ENCODE peak calls at places on chromosomes 11 and 22, in six cellular contexts. One of them, this sample, is unnamed.

GRCh38 chr11:1283906-1284305 is 25.5 kb downstream of the TOLLIP start:
- DNase-seq in mucosa of gallbladder: no peak
- DNase-seq in left cardiac atrium: peak; percentile 13
- DNase-seq in NCI-H460: no peak
- DNase-seq in neural crest cell: no peak
- DNase-seq in foreskin fibroblast: no peak
- DNase-seq in this sample: no peak

GRCh38 chr11:2691991-2692841 is 7.6 kb downstream of the KCNQ1OT1 start:
- DNase-seq in foreskin fibroblast: no peak
- DNase-seq in mucosa of gallbladder: no peak
- DNase-seq in neural crest cell: no peak
- DNase-seq in left cardiac atrium: no peak
- DNase-seq in NCI-H460: no peak
- DNase-seq in this sample: no peak

GRCh38 chr22:23896523-23897186 is 2.5 kb downstream of the MIF start:
- DNase-seq in left cardiac atrium: no peak
- DNase-seq in mucosa of gallbladder: no peak
- DNase-seq in foreskin fibroblast: no peak
- DNase-seq in NCI-H460: no peak
- DNase-seq in neural crest cell: no peak
- DNase-seq in this sample: no peak

GRCh38 chr11:69178819-69179482 is 23.2 kb downstream of the SMIM38 start:
- DNase-seq in NCI-H460: no peak
- DNase-seq in left cardiac atrium: no peak
- DNase-seq in mucosa of gallbladder: no peak
- DNase-seq in foreskin fibroblast: no peak
- DNase-seq in neural crest cell: no peak
- DNase-seq in this sample: no peak

GRCh38 chr11:119560961-119561360 is 138.0 kb upstream of the THY1 start:
- DNase-seq in left cardiac atrium: no peak
- DNase-seq in NCI-H460: no peak
- DNase-seq in foreskin fibroblast: no peak
- DNase-seq in neural crest cell: no peak
- DNase-seq in mucosa of gallbladder: no peak
- DNase-seq in this sample: no peak

GRCh38 chr11:615453-616319 is at the start of gene IRF7:
- DNase-seq in mucosa of gallbladder: peak; percentile 95
- DNase-seq in foreskin fibroblast: peak; percentile 96
- DNase-seq in NCI-H460: peak; percentile 79
- DNase-seq in left cardiac atrium: peak; percentile 98
- DNase-seq in neural crest cell: peak; percentile 89
- DNase-seq in this sample: peak; percentile 96

GRCh38 chr11:113730887-113731726 is 25.0 kb upstream of the TMPRSS5 start:
- DNase-seq in mucosa of gallbladder: peak; percentile 45
- DNase-seq in NCI-H460: peak; percentile 38
- DNase-seq in left cardiac atrium: no peak
- DNase-seq in neural crest cell: peak; percentile 19
- DNase-seq in foreskin fibroblast: peak; percentile 77
- DNase-seq in this sample: peak; percentile 33

GRCh38 chr11:130381317-130381716 is 47.1 kb downstream of the ADAMTS8 start:
- DNase-seq in foreskin fibroblast: no peak
- DNase-seq in NCI-H460: no peak
- DNase-seq in neural crest cell: no peak
- DNase-seq in mucosa of gallbladder: no peak
- DNase-seq in left cardiac atrium: peak; percentile 25
- DNase-seq in this sample: no peak

GRCh38 chr11:71501071-71501985 is 25.7 kb upstream of the KRTAP5-7 start:
- DNase-seq in left cardiac atrium: no peak
- DNase-seq in mucosa of gallbladder: no peak
- DNase-seq in foreskin fibroblast: no peak
- DNase-seq in NCI-H460: no peak
- DNase-seq in neural crest cell: no peak
- DNase-seq in this sample: no peak

GRCh38 chr11:83221694-83222093 is 28.2 kb downstream of the ANKRD42 start:
- DNase-seq in foreskin fibroblast: no peak
- DNase-seq in mucosa of gallbladder: no peak
- DNase-seq in neural crest cell: no peak
- DNase-seq in NCI-H460: no peak
- DNase-seq in left cardiac atrium: no peak
- DNase-seq in this sample: no peak

GRCh38 chr11:76616676-76617552 is 53.6 kb downstream of the LRRC32 start:
- DNase-seq in mucosa of gallbladder: no peak
- DNase-seq in foreskin fibroblast: no peak
- DNase-seq in NCI-H460: no peak
- DNase-seq in left cardiac atrium: no peak
- DNase-seq in neural crest cell: no peak
- DNase-seq in this sample: no peak

GRCh38 chr11:17508816-17509215 is 32.2 kb upstream of the ABCC8 start:
- DNase-seq in neural crest cell: no peak
- DNase-seq in foreskin fibroblast: no peak
- DNase-seq in NCI-H460: no peak
- DNase-seq in left cardiac atrium: no peak
- DNase-seq in mucosa of gallbladder: no peak
- DNase-seq in this sample: no peak